ENCODE peak calls at places on chromosomes 12 and 14, in five cellular contexts. One of them, this sample, is unnamed.

GRCh38 chr14:37819155-37820015 is 224.0 kb downstream of the TTC6 start:
- DNase-seq in choroid plexus epithelial cell: peak; percentile 94
- DNase-seq in left ventricle myocardium inferior: no peak
- DNase-seq in fibroblast of mammary gland: peak; percentile 40
- DNase-seq in BJ: peak; percentile 16
- DNase-seq in this sample: peak; percentile 73

GRCh38 chr14:32313977-32314376 is 15.1 kb upstream of the AKAP6 start:
- DNase-seq in choroid plexus epithelial cell: no peak
- DNase-seq in left ventricle myocardium inferior: no peak
- DNase-seq in fibroblast of mammary gland: no peak
- DNase-seq in BJ: no peak
- DNase-seq in this sample: no peak

GRCh38 chr12:127054531-127054930 is 1212.4 kb upstream of the TMEM132C start:
- DNase-seq in choroid plexus epithelial cell: peak; percentile 21
- DNase-seq in left ventricle myocardium inferior: no peak
- DNase-seq in fibroblast of mammary gland: no peak
- DNase-seq in BJ: peak; percentile 23
- DNase-seq in this sample: peak; percentile 72

GRCh38 chr12:53805067-53805466 is 53.3 kb upstream of the CISTR start:
- DNase-seq in choroid plexus epithelial cell: peak; percentile 42
- DNase-seq in left ventricle myocardium inferior: no peak
- DNase-seq in fibroblast of mammary gland: peak; percentile 67
- DNase-seq in BJ: no peak
- DNase-seq in this sample: no peak

GRCh38 chr14:68894802-68895201 is 84.3 kb downstream of the ACTN1 start:
- DNase-seq in choroid plexus epithelial cell: peak; percentile 64
- DNase-seq in left ventricle myocardium inferior: no peak
- DNase-seq in fibroblast of mammary gland: peak; percentile 81
- DNase-seq in BJ: no peak
- DNase-seq in this sample: no peak

GRCh38 chr12:31574803-31575573 is 15.9 kb downstream of the DENND5B start:
- DNase-seq in choroid plexus epithelial cell: no peak
- DNase-seq in left ventricle myocardium inferior: no peak
- DNase-seq in fibroblast of mammary gland: no peak
- DNase-seq in BJ: no peak
- DNase-seq in this sample: peak; percentile 41

GRCh38 chr12:27984275-27984674 is 11.7 kb upstream of the PTHLH start:
- DNase-seq in choroid plexus epithelial cell: peak; percentile 77
- DNase-seq in left ventricle myocardium inferior: no peak
- DNase-seq in fibroblast of mammary gland: peak; percentile 54
- DNase-seq in BJ: no peak
- DNase-seq in this sample: peak; percentile 72

GRCh38 chr12:15982071-15982470 is 70.9 kb downstream of the DERA start:
- DNase-seq in choroid plexus epithelial cell: peak; percentile 26
- DNase-seq in left ventricle myocardium inferior: no peak
- DNase-seq in fibroblast of mammary gland: peak; percentile 7
- DNase-seq in BJ: no peak
- DNase-seq in this sample: peak; percentile 36

GRCh38 chr14:61406198-61406597 is 84.8 kb downstream of the PRKCH start:
- DNase-seq in choroid plexus epithelial cell: no peak
- DNase-seq in left ventricle myocardium inferior: no peak
- DNase-seq in fibroblast of mammary gland: no peak
- DNase-seq in BJ: no peak
- DNase-seq in this sample: no peak

GRCh38 chr14:87005336-87005735 is 987.6 kb downstream of the GALC start:
- DNase-seq in choroid plexus epithelial cell: no peak
- DNase-seq in left ventricle myocardium inferior: no peak
- DNase-seq in fibroblast of mammary gland: peak; percentile 54
- DNase-seq in BJ: no peak
- DNase-seq in this sample: peak; percentile 51

GRCh38 chr14:104561124-104561531 is 18.4 kb upstream of the C14orf180 start:
- DNase-seq in choroid plexus epithelial cell: no peak
- DNase-seq in left ventricle myocardium inferior: no peak
- DNase-seq in fibroblast of mammary gland: no peak
- DNase-seq in BJ: no peak
- DNase-seq in this sample: no peak

GRCh38 chr14:29243355-29243754 is 476.8 kb downstream of the FOXG1 start:
- DNase-seq in choroid plexus epithelial cell: peak; percentile 78
- DNase-seq in left ventricle myocardium inferior: no peak
- DNase-seq in fibroblast of mammary gland: peak; percentile 82
- DNase-seq in BJ: no peak
- DNase-seq in this sample: peak; percentile 71

GRCh38 chr12:41743835-41744234 is 400.8 kb downstream of the GXYLT1 start:
- DNase-seq in choroid plexus epithelial cell: no peak
- DNase-seq in left ventricle myocardium inferior: no peak
- DNase-seq in fibroblast of mammary gland: peak; percentile 2
- DNase-seq in BJ: no peak
- DNase-seq in this sample: no peak

GRCh38 chr12:11650697-11651281 is 1.3 kb downstream of the ETV6 start:
- DNase-seq in choroid plexus epithelial cell: peak; percentile 60
- DNase-seq in left ventricle myocardium inferior: no peak
- DNase-seq in fibroblast of mammary gland: peak; percentile 46
- DNase-seq in BJ: no peak
- DNase-seq in this sample: peak; percentile 37

GRCh38 chr14:104475802-104476201 is 103.8 kb upstream of the C14orf180 start:
- DNase-seq in choroid plexus epithelial cell: no peak
- DNase-seq in left ventricle myocardium inferior: no peak
- DNase-seq in fibroblast of mammary gland: no peak
- DNase-seq in BJ: no peak
- DNase-seq in this sample: no peak

GRCh38 chr14:21476526-21476924 is 234 bp downstream of the RAB2B start:
- DNase-seq in choroid plexus epithelial cell: peak; percentile 70
- DNase-seq in left ventricle myocardium inferior: peak; percentile 88
- DNase-seq in fibroblast of mammary gland: no peak
- DNase-seq in BJ: no peak
- DNase-seq in this sample: no peak

GRCh38 chr14:29016050-29016900 is 249.7 kb downstream of the FOXG1 start:
- DNase-seq in choroid plexus epithelial cell: peak; percentile 74
- DNase-seq in left ventricle myocardium inferior: no peak
- DNase-seq in fibroblast of mammary gland: peak; percentile 60
- DNase-seq in BJ: no peak
- DNase-seq in this sample: peak; percentile 31

GRCh38 chr12:114368685-114369084 is 37.3 kb downstream of the TBX5 start:
- DNase-seq in choroid plexus epithelial cell: no peak
- DNase-seq in left ventricle myocardium inferior: no peak
- DNase-seq in fibroblast of mammary gland: no peak
- DNase-seq in BJ: no peak
- DNase-seq in this sample: peak; percentile 50

GRCh38 chr12:23536293-23536692 is 413.2 kb downstream of the SOX5 start:
- DNase-seq in choroid plexus epithelial cell: no peak
- DNase-seq in left ventricle myocardium inferior: no peak
- DNase-seq in fibroblast of mammary gland: no peak
- DNase-seq in BJ: no peak
- DNase-seq in this sample: no peak

GRCh38 chr14:93102141-93102540 is 13.6 kb downstream of the ITPK1 start:
- DNase-seq in choroid plexus epithelial cell: no peak
- DNase-seq in left ventricle myocardium inferior: no peak
- DNase-seq in fibroblast of mammary gland: no peak
- DNase-seq in BJ: no peak
- DNase-seq in this sample: no peak

GRCh38 chr12:97637770-97638169 is 175.2 kb downstream of the RMST start:
- DNase-seq in choroid plexus epithelial cell: no peak
- DNase-seq in left ventricle myocardium inferior: no peak
- DNase-seq in fibroblast of mammary gland: no peak
- DNase-seq in BJ: no peak
- DNase-seq in this sample: no peak

GRCh38 chr12:116508145-116509121 is 50.7 kb upstream of the MAP1LC3B2 start:
- DNase-seq in choroid plexus epithelial cell: no peak
- DNase-seq in left ventricle myocardium inferior: peak; percentile 70
- DNase-seq in fibroblast of mammary gland: peak; percentile 67
- DNase-seq in BJ: no peak
- DNase-seq in this sample: no peak

GRCh38 chr12:29639893-29640495 is 142.5 kb upstream of the OVCH1 start:
- DNase-seq in choroid plexus epithelial cell: no peak
- DNase-seq in left ventricle myocardium inferior: peak; percentile 23
- DNase-seq in fibroblast of mammary gland: peak; percentile 71
- DNase-seq in BJ: no peak
- DNase-seq in this sample: no peak

GRCh38 chr12:98403936-98404335 is 111.5 kb upstream of the TMPO start:
- DNase-seq in choroid plexus epithelial cell: no peak
- DNase-seq in left ventricle myocardium inferior: no peak
- DNase-seq in fibroblast of mammary gland: no peak
- DNase-seq in BJ: no peak
- DNase-seq in this sample: no peak

GRCh38 chr14:56487761-56488160 is 91.8 kb upstream of the TMEM260 start:
- DNase-seq in choroid plexus epithelial cell: peak; percentile 68
- DNase-seq in left ventricle myocardium inferior: no peak
- DNase-seq in fibroblast of mammary gland: peak; percentile 76
- DNase-seq in BJ: no peak
- DNase-seq in this sample: peak; percentile 24

GRCh38 chr12:132202929-132203721 is 58.9 kb downstream of the NOC4L start:
- DNase-seq in choroid plexus epithelial cell: no peak
- DNase-seq in left ventricle myocardium inferior: no peak
- DNase-seq in fibroblast of mammary gland: no peak
- DNase-seq in BJ: no peak
- DNase-seq in this sample: no peak

GRCh38 chr12:131333621-131334440 is 377.1 kb upstream of the SFSWAP start:
- DNase-seq in choroid plexus epithelial cell: no peak
- DNase-seq in left ventricle myocardium inferior: no peak
- DNase-seq in fibroblast of mammary gland: no peak
- DNase-seq in BJ: no peak
- DNase-seq in this sample: no peak

GRCh38 chr12:6106208-6106607 is 18.3 kb downstream of the VWF start:
- DNase-seq in choroid plexus epithelial cell: no peak
- DNase-seq in left ventricle myocardium inferior: no peak
- DNase-seq in fibroblast of mammary gland: no peak
- DNase-seq in BJ: no peak
- DNase-seq in this sample: no peak

DNA sequence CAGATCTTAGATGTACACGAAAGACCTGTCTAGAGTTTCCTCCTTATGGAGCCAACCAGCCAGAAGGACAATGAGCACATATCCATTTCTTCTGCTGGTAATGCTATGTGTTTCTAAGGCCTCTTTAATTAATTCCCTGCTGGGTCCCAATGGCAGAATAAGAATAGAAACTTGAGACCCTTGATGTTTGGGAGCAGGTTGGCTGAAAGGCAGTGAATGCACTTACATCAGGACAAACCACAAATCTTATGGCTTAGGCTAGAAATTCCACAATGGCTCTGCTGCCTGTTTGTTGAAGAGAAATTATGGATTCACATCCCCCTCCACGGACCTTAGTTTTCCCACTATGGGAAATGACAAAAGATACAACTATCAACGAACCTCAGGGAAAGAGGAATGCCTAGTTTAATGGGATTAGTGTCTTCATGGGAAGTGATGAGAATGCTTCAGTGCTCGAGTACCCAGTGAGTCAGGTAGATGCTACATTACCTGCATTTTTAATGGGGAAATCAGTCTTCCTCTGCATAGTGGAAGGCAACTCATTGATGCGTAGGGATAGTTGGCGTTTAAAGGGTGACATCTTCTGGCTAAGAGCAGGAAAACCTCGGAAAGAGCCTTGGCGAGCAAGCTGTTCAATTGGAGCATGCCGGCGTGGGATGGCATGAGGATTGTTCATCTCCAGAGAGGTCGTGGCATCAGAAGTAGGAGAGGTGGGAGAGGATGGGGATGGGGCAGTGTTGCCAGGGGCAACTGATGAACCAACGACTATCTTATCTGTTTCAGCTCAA is 46.5 kb downstream of the PAPLN start:
- DNase-seq in choroid plexus epithelial cell: peak; percentile 52
- DNase-seq in left ventricle myocardium inferior: no peak
- DNase-seq in fibroblast of mammary gland: peak; percentile 31
- DNase-seq in BJ: no peak
- DNase-seq in this sample: peak; percentile 26
- TF ChIP-seq CTCF in choroid plexus epithelial cell: peak; percentile 39
- TF ChIP-seq CTCF in left ventricle myocardium inferior: no peak
- TF ChIP-seq CTCF in fibroblast of mammary gland: peak; percentile 25
- TF ChIP-seq CTCF in BJ: peak; percentile 27
- TF ChIP-seq CTCF in this sample: peak; percentile 46

DNA sequence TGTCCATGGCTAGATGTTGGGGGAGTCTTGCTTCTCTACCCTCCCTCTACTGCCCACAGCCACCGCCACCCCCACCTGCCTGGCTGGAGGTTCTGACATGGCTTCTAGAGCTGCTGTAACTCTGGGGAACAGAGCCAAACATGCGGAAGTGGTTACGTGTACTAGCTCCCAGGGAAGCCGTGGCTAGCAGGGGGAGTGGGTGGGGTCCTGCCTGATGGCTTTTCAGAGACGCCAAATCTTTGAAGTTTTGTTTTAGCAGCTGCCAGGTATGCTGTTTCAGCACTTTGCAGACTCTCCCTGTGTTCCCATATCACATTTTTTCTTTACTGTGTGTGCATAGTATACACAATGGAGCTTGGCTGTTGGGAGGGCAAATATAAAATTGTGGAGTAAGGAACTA is 150.3 kb downstream of the TGFB3 start:
- DNase-seq in choroid plexus epithelial cell: peak; percentile 94
- DNase-seq in left ventricle myocardium inferior: peak; percentile 38
- DNase-seq in fibroblast of mammary gland: peak; percentile 95
- DNase-seq in BJ: no peak
- DNase-seq in this sample: peak; percentile 83
- H3K4me3 ChIP-seq in choroid plexus epithelial cell: no peak overlapping the region
- H3K4me3 ChIP-seq in left ventricle myocardium inferior: no peak overlapping the region
- H3K4me3 ChIP-seq in fibroblast of mammary gland: no peak overlapping the region
- H3K4me3 ChIP-seq in BJ: no peak overlapping the region
- H3K4me3 ChIP-seq in this sample: peak overlapping the region; percentile 15

GRCh38 chr12:44876554-44877275 is 600 bp upstream of the NELL2 start:
- DNase-seq in choroid plexus epithelial cell: peak; percentile 7
- DNase-seq in left ventricle myocardium inferior: no peak
- DNase-seq in fibroblast of mammary gland: peak; percentile 12
- DNase-seq in BJ: no peak
- DNase-seq in this sample: peak; percentile 10
- TF ChIP-seq CTCF in choroid plexus epithelial cell: no peak
- TF ChIP-seq CTCF in left ventricle myocardium inferior: no peak
- TF ChIP-seq CTCF in fibroblast of mammary gland: no peak
- TF ChIP-seq CTCF in BJ: peak; percentile 4
- TF ChIP-seq CTCF in this sample: no peak

GRCh38 chr12:49367381-49368239 is at the start of gene SPATS2:
- DNase-seq in choroid plexus epithelial cell: peak; percentile 38
- DNase-seq in left ventricle myocardium inferior: peak; percentile 96
- DNase-seq in fibroblast of mammary gland: no peak
- DNase-seq in BJ: no peak
- DNase-seq in this sample: no peak

GRCh38 chr12:49366652-49367380 is 446 bp upstream of the SPATS2 start:
- DNase-seq in choroid plexus epithelial cell: peak; percentile 97
- DNase-seq in left ventricle myocardium inferior: peak; percentile 91
- DNase-seq in fibroblast of mammary gland: peak; percentile 90
- DNase-seq in BJ: peak; percentile 70
- DNase-seq in this sample: peak; percentile 88

GRCh38 chr12:49364989-49365388 is 2.3 kb upstream of the SPATS2 start:
- DNase-seq in choroid plexus epithelial cell: peak; percentile 90
- DNase-seq in left ventricle myocardium inferior: no peak
- DNase-seq in fibroblast of mammary gland: peak; percentile 95
- DNase-seq in BJ: no peak
- DNase-seq in this sample: peak; percentile 63

GRCh38 chr12:49368240-49368600 is 958 bp downstream of the SPATS2 start:
- DNase-seq in choroid plexus epithelial cell: no peak
- DNase-seq in left ventricle myocardium inferior: no peak
- DNase-seq in fibroblast of mammary gland: no peak
- DNase-seq in BJ: no peak
- DNase-seq in this sample: no peak

DNA sequence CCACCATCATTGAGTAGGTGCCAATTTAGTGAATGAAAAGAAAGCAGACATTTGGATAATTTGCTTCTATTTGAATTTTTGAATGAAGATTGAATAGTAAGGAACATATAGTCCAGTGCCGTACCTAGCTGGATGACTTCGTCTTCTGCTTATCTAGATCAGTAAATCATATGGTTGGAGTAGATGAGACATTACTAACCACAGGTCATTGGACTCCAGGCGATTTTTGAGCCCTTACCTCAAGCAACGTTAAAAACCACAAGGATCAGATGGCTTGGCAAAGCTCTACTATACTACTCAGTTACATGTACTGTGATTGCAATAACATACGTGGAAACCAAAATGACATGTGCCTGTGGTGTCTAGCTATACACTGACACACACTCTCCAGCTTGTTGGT is 1.7 kb upstream of the SPATS2 start:
- DNase-seq in choroid plexus epithelial cell: peak; percentile 94
- DNase-seq in left ventricle myocardium inferior: no peak
- DNase-seq in fibroblast of mammary gland: peak; percentile 92
- DNase-seq in BJ: no peak
- DNase-seq in this sample: no peak
- H3K4me3 ChIP-seq in choroid plexus epithelial cell: no peak overlapping the region
- H3K4me3 ChIP-seq in left ventricle myocardium inferior: peak overlapping the region; percentile 81
- H3K4me3 ChIP-seq in fibroblast of mammary gland: no peak overlapping the region
- H3K4me3 ChIP-seq in BJ: no peak overlapping the region
- H3K4me3 ChIP-seq in this sample: no peak overlapping the region